ENCODE peak calls at places on chromosome X, in eight cellular contexts. One of them, this sample, is unnamed.

GRCh38 chrX:67610282-67610681 is 66.5 kb downstream of the AR start:
- DNase-seq in astrocyte of the cerebellum: no peak
- DNase-seq in activated CD4-positive, CD25-positive, alpha-beta regulatory T cell treated with anti-CD3 and anti-CD28 coated beads, Interleukin-2, amount 50 U/mL, for 72 hours: no peak
- DNase-seq in NCI-H226: no peak
- DNase-seq in fibroblast of the aortic adventitia: no peak
- DNase-seq in amniotic stem cell: no peak
- DNase-seq in lower lobe of right lung: no peak
- DNase-seq in NCI-H2171 treated with DMSO at 0.1 percent for 48 hours: no peak
- DNase-seq in this sample: no peak

GRCh38 chrX:48677456-48678030 is 6.1 kb upstream of the WAS start:
- DNase-seq in astrocyte of the cerebellum: no peak
- DNase-seq in activated CD4-positive, CD25-positive, alpha-beta regulatory T cell treated with anti-CD3 and anti-CD28 coated beads, Interleukin-2, amount 50 U/mL, for 72 hours: no peak
- DNase-seq in NCI-H226: no peak
- DNase-seq in fibroblast of the aortic adventitia: no peak
- DNase-seq in amniotic stem cell: no peak
- DNase-seq in lower lobe of right lung: no peak
- DNase-seq in NCI-H2171 treated with DMSO at 0.1 percent for 48 hours: no peak
- DNase-seq in this sample: no peak

GRCh38 chrX:19888419-19888879 is 1.0 kb upstream of the SH3KBP1 start:
- DNase-seq in astrocyte of the cerebellum: peak; percentile 52
- DNase-seq in activated CD4-positive, CD25-positive, alpha-beta regulatory T cell treated with anti-CD3 and anti-CD28 coated beads, Interleukin-2, amount 50 U/mL, for 72 hours: no peak
- DNase-seq in NCI-H226: peak; percentile 58
- DNase-seq in fibroblast of the aortic adventitia: peak; percentile 79
- DNase-seq in amniotic stem cell: peak; percentile 10
- DNase-seq in lower lobe of right lung: no peak
- DNase-seq in NCI-H2171 treated with DMSO at 0.1 percent for 48 hours: peak; percentile 60
- DNase-seq in this sample: peak; percentile 79

GRCh38 chrX:23317799-23318724 is 16.6 kb upstream of the PTCHD1 start:
- DNase-seq in astrocyte of the cerebellum: no peak
- DNase-seq in activated CD4-positive, CD25-positive, alpha-beta regulatory T cell treated with anti-CD3 and anti-CD28 coated beads, Interleukin-2, amount 50 U/mL, for 72 hours: peak; percentile 41
- DNase-seq in NCI-H226: no peak
- DNase-seq in fibroblast of the aortic adventitia: peak; percentile 6
- DNase-seq in amniotic stem cell: no peak
- DNase-seq in lower lobe of right lung: no peak
- DNase-seq in NCI-H2171 treated with DMSO at 0.1 percent for 48 hours: peak; percentile 3
- DNase-seq in this sample: no peak

GRCh38 chrX:119004920-119005524 is 30.6 kb downstream of the LONRF3 start:
- DNase-seq in astrocyte of the cerebellum: peak; percentile 4
- DNase-seq in activated CD4-positive, CD25-positive, alpha-beta regulatory T cell treated with anti-CD3 and anti-CD28 coated beads, Interleukin-2, amount 50 U/mL, for 72 hours: peak; percentile 60
- DNase-seq in NCI-H226: peak; percentile 2
- DNase-seq in fibroblast of the aortic adventitia: peak; percentile 41
- DNase-seq in amniotic stem cell: peak; percentile 7
- DNase-seq in lower lobe of right lung: peak; percentile 59
- DNase-seq in NCI-H2171 treated with DMSO at 0.1 percent for 48 hours: peak; percentile 4
- DNase-seq in this sample: peak; percentile 36

GRCh38 chrX:154466036-154466435 is 8.0 kb downstream of the PLXNA3 start:
- DNase-seq in astrocyte of the cerebellum: no peak
- DNase-seq in activated CD4-positive, CD25-positive, alpha-beta regulatory T cell treated with anti-CD3 and anti-CD28 coated beads, Interleukin-2, amount 50 U/mL, for 72 hours: no peak
- DNase-seq in NCI-H226: no peak
- DNase-seq in fibroblast of the aortic adventitia: no peak
- DNase-seq in amniotic stem cell: no peak
- DNase-seq in lower lobe of right lung: no peak
- DNase-seq in NCI-H2171 treated with DMSO at 0.1 percent for 48 hours: no peak
- DNase-seq in this sample: no peak

GRCh38 chrX:40607381-40607780 is 15.8 kb upstream of the MPC1L start:
- DNase-seq in astrocyte of the cerebellum: no peak
- DNase-seq in activated CD4-positive, CD25-positive, alpha-beta regulatory T cell treated with anti-CD3 and anti-CD28 coated beads, Interleukin-2, amount 50 U/mL, for 72 hours: no peak
- DNase-seq in NCI-H226: no peak
- DNase-seq in fibroblast of the aortic adventitia: no peak
- DNase-seq in amniotic stem cell: no peak
- DNase-seq in lower lobe of right lung: no peak
- DNase-seq in NCI-H2171 treated with DMSO at 0.1 percent for 48 hours: no peak
- DNase-seq in this sample: no peak

GRCh38 chrX:115650916-115651315 is 89.9 kb downstream of the PLS3 start:
- DNase-seq in astrocyte of the cerebellum: peak; percentile 40
- DNase-seq in activated CD4-positive, CD25-positive, alpha-beta regulatory T cell treated with anti-CD3 and anti-CD28 coated beads, Interleukin-2, amount 50 U/mL, for 72 hours: no peak
- DNase-seq in NCI-H226: no peak
- DNase-seq in fibroblast of the aortic adventitia: peak; percentile 63
- DNase-seq in amniotic stem cell: peak; percentile 17
- DNase-seq in lower lobe of right lung: no peak
- DNase-seq in NCI-H2171 treated with DMSO at 0.1 percent for 48 hours: peak; percentile 25
- DNase-seq in this sample: peak; percentile 53

GRCh38 chrX:19794690-19795089 is 92.7 kb downstream of the SH3KBP1 start:
- DNase-seq in astrocyte of the cerebellum: no peak
- DNase-seq in activated CD4-positive, CD25-positive, alpha-beta regulatory T cell treated with anti-CD3 and anti-CD28 coated beads, Interleukin-2, amount 50 U/mL, for 72 hours: no peak
- DNase-seq in NCI-H226: no peak
- DNase-seq in fibroblast of the aortic adventitia: peak; percentile 50
- DNase-seq in amniotic stem cell: no peak
- DNase-seq in lower lobe of right lung: no peak
- DNase-seq in NCI-H2171 treated with DMSO at 0.1 percent for 48 hours: no peak
- DNase-seq in this sample: no peak

GRCh38 chrX:10634681-10635161 is 14.3 kb upstream of the MID1 start:
- DNase-seq in astrocyte of the cerebellum: peak; percentile 69
- DNase-seq in activated CD4-positive, CD25-positive, alpha-beta regulatory T cell treated with anti-CD3 and anti-CD28 coated beads, Interleukin-2, amount 50 U/mL, for 72 hours: no peak
- DNase-seq in NCI-H226: peak; percentile 84
- DNase-seq in fibroblast of the aortic adventitia: peak; percentile 80
- DNase-seq in amniotic stem cell: peak; percentile 54
- DNase-seq in lower lobe of right lung: no peak
- DNase-seq in NCI-H2171 treated with DMSO at 0.1 percent for 48 hours: no peak
- DNase-seq in this sample: peak; percentile 91

GRCh38 chrX:120794525-120794975 is 81.1 kb downstream of the CT47B1 start:
- DNase-seq in astrocyte of the cerebellum: no peak
- DNase-seq in activated CD4-positive, CD25-positive, alpha-beta regulatory T cell treated with anti-CD3 and anti-CD28 coated beads, Interleukin-2, amount 50 U/mL, for 72 hours: no peak
- DNase-seq in NCI-H226: peak; percentile 32
- DNase-seq in fibroblast of the aortic adventitia: peak; percentile 75
- DNase-seq in amniotic stem cell: no peak
- DNase-seq in lower lobe of right lung: no peak
- DNase-seq in NCI-H2171 treated with DMSO at 0.1 percent for 48 hours: no peak
- DNase-seq in this sample: peak; percentile 15